ENCODE peak calls at places on chromosome 9, in eight cellular contexts. F is BE2C, B is stomach, E is kidney, N is heart left ventricle, J is PC-9, D is colonic mucosa, Q is OCI-LY7. U is an unnamed sample.

GRCh38 chr9:35436940-35437339 is 53.0 kb upstream of the RUSC2 start:
- DNase-seq in F (no peak), B (no peak), E (no peak), N (no peak), J (no peak), D (no peak), Q (no peak), U (no peak)

GRCh38 chr9:32644698-32645097 is 9.2 kb upstream of the TAF1L start:
- DNase-seq in F (no peak), B (no peak), E (no peak), N (no peak), J (peak; percentile 50), D (no peak), Q (no peak), U (no peak)

GRCh38 chr9:133680976-133681657 is 45.0 kb downstream of the DBH start:
- DNase-seq in F (no peak), B (no peak), E (peak; percentile 55), N (no peak), J (no peak), D (no peak), Q (no peak), U (no peak)

GRCh38 chr9:76459691-76460635 is 981 bp downstream of the GCNT1 start:
- DNase-seq in F (peak; percentile 34), B (peak; percentile 58), E (no peak), N (peak; percentile 41), J (peak; percentile 56), D (peak; percentile 78), Q (peak; percentile 71), U (peak; percentile 56)

GRCh38 chr9:7338586-7339281 is 460.8 kb downstream of the DMAC1 start:
- DNase-seq in F (no peak), B (no peak), E (no peak), N (no peak), J (no peak), D (no peak), Q (no peak), U (no peak)

GRCh38 chr9:137273616-137274320 is 3.8 kb upstream of the TOR4A start:
- DNase-seq in F (no peak), B (peak; percentile 60), E (peak; percentile 60), N (peak; percentile 38), J (no peak), D (no peak), Q (peak; percentile 53), U (no peak)

GRCh38 chr9:91900057-91900816 is 49.8 kb downstream of the ROR2 start:
- DNase-seq in F (peak; percentile 92), B (no peak), E (peak; percentile 79), N (no peak), J (no peak), D (no peak), Q (no peak), U (peak; percentile 45)

GRCh38 chr9:136944519-136945332 is at the start of the genes C8G and FBXW5:
- DNase-seq in F (peak; percentile 98), B (peak; percentile 95), E (peak; percentile 99), N (peak; percentile 96), J (peak; percentile 75), D (peak; percentile 94), Q (peak; percentile 98), U (peak; percentile 96)

GRCh38 chr9:16213781-16214515 is 656.5 kb downstream of the BNC2 start:
- DNase-seq in F (no peak), B (peak; percentile 79), E (peak; percentile 79), N (peak; percentile 70), J (no peak), D (peak; percentile 44), Q (no peak), U (no peak)

GRCh38 chr9:116190997-116191396 is 37.4 kb downstream of the PAPPA start:
- DNase-seq in F (no peak), B (no peak), E (no peak), N (no peak), J (no peak), D (no peak), Q (no peak), U (no peak)

GRCh38 chr9:97666907-97667686 is 30.0 kb downstream of the XPA start:
- DNase-seq in F (no peak), B (no peak), E (no peak), N (no peak), J (no peak), D (no peak), Q (no peak), U (no peak)

GRCh38 chr9:127521919-127522304 is 70.6 kb downstream of the LRSAM1 start:
- DNase-seq in F (no peak), B (peak; percentile 71), E (peak; percentile 93), N (peak; percentile 69), J (peak; percentile 88), D (no peak), Q (no peak), U (no peak)

GRCh38 chr9:127523312-127523851 is 72.1 kb downstream of the LRSAM1 start:
- DNase-seq in F (no peak), B (no peak), E (no peak), N (no peak), J (no peak), D (no peak), Q (no peak), U (no peak)

GRCh38 chr9:127525426-127526188 is 74.3 kb downstream of the LRSAM1 start:
- DNase-seq in F (no peak), B (no peak), E (no peak), N (no peak), J (no peak), D (no peak), Q (peak; percentile 43), U (peak; percentile 61)

GRCh38 chr9:127522727-127523126 is 71.4 kb downstream of the LRSAM1 start:
- DNase-seq in F (no peak), B (no peak), E (no peak), N (no peak), J (peak; percentile 87), D (peak; percentile 48), Q (no peak), U (no peak)

DNA sequence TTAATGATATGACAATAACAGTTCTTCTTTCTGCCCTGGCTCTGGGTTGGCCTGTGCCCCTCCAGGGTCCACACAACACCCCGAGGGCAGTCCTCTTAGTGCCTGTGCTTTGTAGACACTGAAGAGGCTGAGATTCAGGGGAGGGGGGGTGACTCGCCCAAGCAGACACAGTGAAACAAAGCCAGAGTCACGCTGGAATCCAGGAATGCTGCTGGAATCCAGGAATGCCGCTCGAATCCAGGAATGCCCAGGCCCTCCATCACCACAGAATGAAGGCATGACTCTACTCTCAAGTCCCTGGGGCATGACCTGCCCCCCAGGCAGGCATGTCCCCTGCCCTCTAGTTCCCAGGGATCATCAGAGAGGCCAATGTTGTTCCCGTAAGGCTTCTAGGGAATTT is 73.1 kb downstream of the LRSAM1 start:
- DNase-seq in F (no peak), B (no peak), E (no peak), N (no peak), J (no peak), D (no peak), Q (no peak), U (no peak)
- H3K9me3 ChIP-seq in F (peaks cover 6% of the 10 kb centered on the region), B (peaks cover 4% of the 10 kb centered on the region), E (peaks cover 5% of the 10 kb centered on the region), N (no peaks in the 10 kb centered on the region), J (peaks cover 19% of the 10 kb centered on the region), D (no peaks in the 10 kb centered on the region), Q (peaks cover 17% of the 10 kb centered on the region), U (peaks cover 3% of the 10 kb centered on the region)

DNA sequence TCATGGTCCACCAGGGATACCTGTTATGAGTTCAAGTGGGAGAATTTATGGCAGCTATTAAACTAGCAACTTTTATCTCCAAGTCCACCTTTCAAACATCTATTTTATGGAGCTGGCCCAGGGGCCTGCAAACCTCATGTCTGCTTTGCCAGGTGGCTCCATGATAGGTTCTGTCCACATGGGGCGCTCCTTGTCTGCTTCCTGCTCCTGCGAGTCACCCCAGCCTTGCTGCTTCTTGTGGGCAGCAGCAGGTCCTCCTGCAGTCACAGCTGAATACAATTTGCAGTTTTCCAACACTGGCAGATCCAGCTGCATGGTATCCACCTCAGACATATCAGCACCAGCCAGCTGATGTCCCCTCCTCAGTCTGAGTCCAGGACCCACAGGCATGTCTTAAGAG is 39.6 kb upstream of the FRRS1L start:
- DNase-seq in F (no peak), B (no peak), E (no peak), N (no peak), J (no peak), D (no peak), Q (no peak), U (no peak)
- TF ChIP-seq CTCF in F (peak; percentile 17), B (no peak), E (no peak), N (no peak), J (no peak), D (no peak), Q (peak; percentile 59), U (peak; percentile 24)

GRCh38 chr9:84827248-84827786 is 157.8 kb downstream of the NTRK2 start:
- DNase-seq in F (no peak), B (no peak), E (no peak), N (no peak), J (no peak), D (no peak), Q (no peak), U (no peak)

GRCh38 chr9:84828101-84828500 is 158.6 kb downstream of the NTRK2 start:
- DNase-seq in F (no peak), B (no peak), E (no peak), N (no peak), J (no peak), D (no peak), Q (no peak), U (no peak)

GRCh38 chr9:84832453-84832852 is 162.9 kb downstream of the NTRK2 start:
- DNase-seq in F (no peak), B (no peak), E (no peak), N (no peak), J (no peak), D (no peak), Q (no peak), U (no peak)

DNA sequence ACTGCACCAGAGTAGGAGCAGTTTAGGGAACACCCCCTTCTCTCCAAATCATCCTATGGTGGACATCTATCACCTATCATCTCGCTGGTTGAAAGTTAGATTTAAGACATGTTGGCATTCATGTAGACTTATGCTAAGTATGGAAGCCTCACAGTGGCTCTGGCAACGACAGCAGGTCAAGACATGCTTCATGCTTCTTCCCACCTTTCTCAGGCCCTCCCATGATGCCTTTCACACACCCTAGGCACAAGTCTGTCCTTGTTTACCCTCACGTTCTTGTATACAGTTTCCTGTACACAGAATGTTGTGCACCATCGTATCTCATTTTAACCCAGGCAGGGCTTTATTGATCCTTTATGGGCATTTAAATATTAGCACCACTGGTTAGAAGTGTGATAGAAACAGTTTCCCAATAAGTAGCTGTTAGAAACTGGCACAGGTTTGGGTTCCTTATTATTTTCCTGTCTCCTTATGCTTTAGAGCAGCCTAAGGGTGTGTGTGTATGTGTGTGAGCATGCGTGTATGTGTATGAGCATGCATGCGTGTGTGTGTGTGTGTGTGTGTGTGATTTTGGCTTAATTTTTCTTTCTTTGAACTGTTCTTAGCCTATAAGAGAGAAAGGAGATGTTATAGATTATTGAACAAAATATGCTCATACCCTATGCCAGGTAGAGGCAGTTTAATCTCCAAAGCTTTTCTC is 160.6 kb downstream of the NTRK2 start:
- DNase-seq in F (no peak), B (no peak), E (no peak), N (no peak), J (no peak), D (no peak), Q (no peak), U (no peak)
- H3K4me1 ChIP-seq in F (no peaks in the 10 kb centered on the region), B (no peaks in the 10 kb centered on the region), E (no peaks in the 10 kb centered on the region), N (no peaks in the 10 kb centered on the region), J (no peaks in the 10 kb centered on the region), D (no peaks in the 10 kb centered on the region), Q (no peaks in the 10 kb centered on the region), U (no peaks in the 10 kb centered on the region)

DNA sequence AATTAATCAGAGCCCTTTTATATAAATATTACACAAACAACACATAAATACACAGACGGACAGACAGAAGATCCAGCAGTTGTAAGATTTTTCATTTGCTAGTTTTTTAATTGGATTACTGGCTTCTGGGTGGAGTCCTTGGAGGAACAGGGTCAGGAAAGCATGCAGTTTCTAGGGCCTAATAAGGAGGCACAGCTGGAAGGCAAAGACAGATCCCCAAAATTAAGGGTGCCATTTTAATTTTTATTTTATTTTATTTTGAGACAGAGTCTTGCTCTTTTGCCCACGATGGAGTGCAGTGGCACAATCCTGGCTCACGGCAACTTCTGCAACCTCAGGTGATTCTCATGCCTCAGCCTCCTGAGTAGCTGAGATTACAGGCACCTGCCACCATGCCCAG is 49.5 kb downstream of the PTGS1 start:
- DNase-seq in F (no peak), B (no peak), E (no peak), N (no peak), J (no peak), D (no peak), Q (no peak), U (no peak)
- H3K9me3 ChIP-seq in F (no peaks in the 10 kb centered on the region), B (peaks cover 12% of the 10 kb centered on the region), E (no peaks in the 10 kb centered on the region), N (no peaks in the 10 kb centered on the region), J (no peaks in the 10 kb centered on the region), D (no peaks in the 10 kb centered on the region), Q (peaks cover 23% of the 10 kb centered on the region), U (no peaks in the 10 kb centered on the region)